ENCODE peak calls at places on chromosomes 1 and 21, in eight cellular contexts. Z, R, W, H, I, Q, A and U are unnamed samples.

GRCh38 chr1:183553769-183554168 is 36.5 kb downstream of the NCF2 start:
- DNase-seq in Z (no peak), R (no peak), W (no peak), H (no peak), I (no peak), Q (no peak), A (no peak), U (no peak)

GRCh38 chr1:236397173-236397759 is 3.2 kb downstream of the EDARADD start:
- DNase-seq in Z (no peak), R (no peak), W (no peak), H (no peak), I (no peak), Q (no peak), A (no peak), U (no peak)

GRCh38 chr1:67439277-67440029 is 9.3 kb upstream of the SERBP1 start:
- DNase-seq in Z (no peak), R (no peak), W (no peak), H (no peak), I (no peak), Q (no peak), A (no peak), U (no peak)

GRCh38 chr1:91757760-91758545 is 128.0 kb downstream of the TGFBR3 start:
- DNase-seq in Z (no peak), R (peak; percentile 69), W (no peak), H (no peak), I (no peak), Q (no peak), A (peak; percentile 50), U (no peak)

GRCh38 chr1:212294983-212295382 is 9.8 kb downstream of the PPP2R5A start:
- DNase-seq in Z (no peak), R (no peak), W (no peak), H (no peak), I (no peak), Q (no peak), A (no peak), U (no peak)

GRCh38 chr1:110875216-110875731 is 2.3 kb downstream of the CD53 start:
- DNase-seq in Z (no peak), R (no peak), W (no peak), H (no peak), I (no peak), Q (no peak), A (no peak), U (no peak)

GRCh38 chr1:201426395-201427310 is 5.1 kb upstream of the TNNI1 start:
- DNase-seq in Z (no peak), R (no peak), W (no peak), H (no peak), I (no peak), Q (peak; percentile 68), A (no peak), U (no peak)

GRCh38 chr1:41739061-41739955 is 179.4 kb downstream of the HIVEP3 start:
- DNase-seq in Z (no peak), R (peak; percentile 87), W (peak; percentile 71), H (peak; percentile 61), I (no peak), Q (peak; percentile 83), A (peak; percentile 86), U (peak; percentile 42)

GRCh38 chr1:244710474-244711062 is 57.6 kb downstream of the DESI2 start:
- DNase-seq in Z (no peak), R (no peak), W (no peak), H (no peak), I (no peak), Q (no peak), A (no peak), U (no peak)

GRCh38 chr21:44337941-44338895 is 972 bp downstream of the CFAP410 start:
- DNase-seq in Z (peak; percentile 86), R (peak; percentile 47), W (no peak), H (peak; percentile 73), I (peak; percentile 80), Q (peak; percentile 78), A (peak; percentile 78), U (peak; percentile 81)

GRCh38 chr21:35399706-35400105 is 350.6 kb upstream of the RUNX1 start:
- DNase-seq in Z (no peak), R (no peak), W (no peak), H (no peak), I (no peak), Q (no peak), A (no peak), U (no peak)
- TF ChIP-seq POLR2A in Z (no peak), R (no peak), W (no peak), H (no peak), I (no peak), Q (no peak), A (no peak), U (no peak)

GRCh38 chr1:78491311-78492071 is 717 bp downstream of the PTGFR start:
- DNase-seq in Z (peak; percentile 42), R (peak; percentile 61), W (no peak), H (peak; percentile 28), I (no peak), Q (peak; percentile 30), A (no peak), U (peak; percentile 34)
- TF ChIP-seq POLR2A in Z (no peak), R (no peak), W (no peak), H (peak; percentile 56), I (no peak), Q (no peak), A (no peak), U (no peak)

DNA sequence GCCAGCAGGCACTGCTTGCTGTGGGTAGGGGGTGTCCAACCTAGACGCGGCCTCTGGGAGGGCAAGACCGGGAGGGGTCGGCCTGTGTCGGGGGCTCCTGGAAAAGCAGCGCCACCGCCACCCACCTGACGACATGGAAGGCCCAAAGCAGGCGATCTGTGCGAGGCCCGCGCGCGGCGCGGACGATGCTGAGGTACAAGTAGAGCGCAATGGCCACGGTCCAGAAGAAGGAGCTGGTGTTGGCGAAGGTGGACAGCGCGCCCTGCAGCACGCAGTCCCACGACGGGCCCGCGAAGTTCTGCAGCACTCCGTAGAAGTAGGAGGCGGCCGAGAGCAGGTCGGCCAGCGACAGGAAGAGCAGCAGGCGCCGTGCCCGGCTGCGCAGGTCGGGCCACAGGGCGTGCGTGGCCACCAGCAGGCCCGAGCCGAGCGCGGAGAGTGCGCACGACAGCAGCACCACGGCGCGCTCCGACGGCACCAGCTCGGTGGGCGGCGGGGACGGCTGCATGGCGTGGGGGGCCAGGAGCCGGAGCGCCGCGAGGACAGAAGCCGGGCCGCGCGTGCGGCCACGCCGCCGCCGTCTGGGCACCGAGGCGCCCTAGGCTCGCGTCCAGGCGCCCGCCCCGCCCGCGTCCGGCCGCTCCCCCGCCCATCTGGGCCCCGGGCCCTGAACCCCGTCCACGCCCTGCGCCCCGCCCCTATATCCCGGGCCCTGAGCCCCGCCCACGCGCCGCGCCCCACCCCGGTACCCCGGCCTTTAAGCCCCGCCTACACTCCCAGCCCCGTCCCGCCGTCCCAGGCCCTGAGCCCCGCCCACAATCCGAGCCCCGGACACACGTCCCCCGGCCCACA is at the start of gene GPR157:
- DNase-seq in Z (peak; percentile 65), R (peak; percentile 61), W (peak; percentile 95), H (peak; percentile 93), I (peak; percentile 97), Q (peak; percentile 93), A (peak; percentile 81), U (peak; percentile 94)
- TF ChIP-seq POLR2A in Z (peak; percentile 68), R (no peak), W (peak; percentile 43), H (peak; percentile 87), I (no peak), Q (peak; percentile 20), A (peak; percentile 9), U (peak; percentile 52)

DNA sequence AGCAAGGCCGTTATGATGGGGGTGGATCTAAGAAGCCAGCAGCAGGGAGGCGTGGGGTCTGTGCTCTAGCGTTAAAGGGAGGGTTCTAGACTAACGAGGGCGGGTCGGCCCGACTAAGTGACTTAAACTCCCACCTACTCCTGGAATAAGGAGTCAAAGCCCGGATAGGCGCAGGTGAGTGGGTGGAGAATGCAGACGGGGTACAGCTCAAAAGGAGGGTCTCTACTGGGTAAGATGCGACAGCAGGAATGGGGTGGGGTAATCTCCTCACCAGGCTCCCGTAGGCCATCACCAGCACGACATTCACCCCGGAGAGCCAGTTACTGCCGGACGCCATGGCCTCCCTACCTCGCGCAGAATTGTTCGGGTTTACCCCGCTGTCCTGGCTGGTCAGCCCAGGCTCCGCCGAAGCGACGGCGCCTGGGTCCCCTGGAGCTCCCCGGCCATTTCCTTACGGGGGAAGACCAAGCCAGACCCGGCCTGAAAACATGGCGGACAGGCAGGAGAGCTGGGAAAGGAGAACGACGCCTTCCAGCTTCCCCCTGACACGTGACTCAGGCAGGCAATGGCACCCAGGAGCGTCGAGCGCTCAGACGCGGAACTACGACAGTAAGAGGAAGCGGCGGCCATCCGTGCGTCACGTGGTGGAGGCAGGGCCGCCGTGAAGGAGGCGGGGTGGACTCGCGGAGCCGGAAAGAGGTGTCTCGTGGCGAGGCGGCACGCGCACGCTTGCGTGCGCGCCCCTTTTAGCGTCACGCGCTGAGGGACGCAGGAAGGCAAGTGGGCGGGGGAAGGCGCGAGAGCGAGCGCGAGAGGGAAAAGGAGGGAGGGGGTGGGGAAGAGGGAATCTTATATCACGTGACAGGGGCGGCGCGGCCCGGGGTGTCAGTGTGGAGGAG is at the start of gene UBAP2L:
- DNase-seq in Z (peak; percentile 88), R (peak; percentile 99), W (peak; percentile 79), H (peak; percentile 99), I (peak; percentile 99), Q (peak; percentile 100), A (peak; percentile 99), U (peak; percentile 99)
- TF ChIP-seq POLR2A in Z (peak; percentile 85), R (peak; percentile 91), W (peak; percentile 88), H (peak; percentile 98), I (peak; percentile 77), Q (peak; percentile 19), A (peak; percentile 69), U (peak; percentile 60)

DNA sequence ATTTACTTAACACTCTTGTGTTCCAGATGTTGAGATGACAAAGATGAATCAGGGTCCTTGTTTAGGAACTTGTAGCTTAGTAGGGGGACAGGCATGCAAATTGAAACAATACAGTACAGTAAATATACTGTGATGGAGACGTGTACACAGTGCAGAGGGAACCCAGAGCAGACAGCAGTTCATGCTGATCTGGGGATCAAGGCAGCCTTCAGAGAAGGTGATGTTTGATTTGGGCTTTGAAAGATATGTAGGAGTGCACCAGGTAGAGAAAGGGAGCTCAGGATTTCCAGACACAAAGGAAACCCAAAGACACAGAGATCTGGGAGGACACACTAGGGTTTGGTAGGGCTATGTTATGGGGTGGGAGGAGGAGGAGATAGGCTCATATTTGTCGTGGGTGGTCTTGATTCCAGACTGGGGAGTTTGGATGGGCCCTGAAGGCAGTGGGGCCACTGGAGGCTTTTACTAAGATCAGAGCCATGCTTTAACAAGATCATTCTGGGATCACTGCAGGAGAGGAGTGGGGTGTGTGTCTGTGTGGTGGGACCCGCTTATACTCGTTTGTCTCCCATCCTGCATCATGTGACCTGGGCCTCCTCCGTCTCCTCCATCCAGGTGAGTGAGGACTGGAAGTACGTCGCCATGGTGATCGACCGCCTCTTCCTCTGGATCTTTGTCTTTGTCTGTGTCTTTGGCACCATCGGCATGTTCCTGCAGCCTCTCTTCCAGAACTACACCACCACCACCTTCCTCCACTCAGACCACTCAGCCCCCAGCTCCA is 7.8 kb downstream of the CHRNB2 start:
- DNase-seq in Z (no peak), R (no peak), W (no peak), H (no peak), I (no peak), Q (no peak), A (no peak), U (no peak)
- TF ChIP-seq POLR2A in Z (no peak), R (no peak), W (no peak), H (no peak), I (no peak), Q (no peak), A (no peak), U (no peak)